ENCODE peak calls at places on chromosomes 6 and 20, in four cellular contexts. One of them, this sample, is unnamed.

GRCh38 chr6:7073810-7074525 is 33.8 kb upstream of the RREB1 start:
- DNase-seq in K562: no peak
- DNase-seq in GM12878: peak; percentile 92
- DNase-seq in H1: no peak
- DNase-seq in this sample: no peak

GRCh38 chr6:31143148-31143547 is 4.3 kb upstream of the PSORS1C2 start:
- DNase-seq in GM12878: no peak
- DNase-seq in K562: no peak
- DNase-seq in H1: no peak
- DNase-seq in this sample: no peak

GRCh38 chr6:47733879-47734558 is 35.6 kb downstream of the ADGRF4 start:
- DNase-seq in GM12878: peak; percentile 7
- DNase-seq in K562: peak; percentile 20
- DNase-seq in H1: no peak
- DNase-seq in this sample: peak; percentile 28

GRCh38 chr6:130885392-130886192 is 58.4 kb downstream of the SMLR1 start:
- DNase-seq in H1: peak; percentile 78
- DNase-seq in GM12878: peak; percentile 45
- DNase-seq in K562: peak; percentile 58
- DNase-seq in this sample: peak; percentile 85

GRCh38 chr6:37134622-37135191 is 35.2 kb upstream of the PIM1 start:
- DNase-seq in K562: no peak
- DNase-seq in GM12878: no peak
- DNase-seq in H1: no peak
- DNase-seq in this sample: no peak

GRCh38 chr6:96450082-96450759 is 71.4 kb upstream of the UFL1 start:
- DNase-seq in GM12878: no peak
- DNase-seq in H1: no peak
- DNase-seq in K562: no peak
- DNase-seq in this sample: no peak

GRCh38 chr6:131116755-131117360 is 18.4 kb upstream of the AKAP7 start:
- DNase-seq in H1: no peak
- DNase-seq in GM12878: no peak
- DNase-seq in K562: peak; percentile 22
- DNase-seq in this sample: peak; percentile 68

GRCh38 chr6:1744543-1744942 is 134.8 kb downstream of the FOXC1 start:
- DNase-seq in GM12878: no peak
- DNase-seq in K562: no peak
- DNase-seq in H1: no peak
- DNase-seq in this sample: no peak

GRCh38 chr20:56781108-56781739 is 152.1 kb downstream of the TFAP2C start:
- DNase-seq in K562: no peak
- DNase-seq in GM12878: no peak
- DNase-seq in H1: no peak
- DNase-seq in this sample: no peak

GRCh38 chr6:106972500-106972899 is 2.0 kb downstream of the CD24 start:
- DNase-seq in GM12878: no peak
- DNase-seq in K562: no peak
- DNase-seq in H1: no peak
- DNase-seq in this sample: no peak

GRCh38 chr6:64504509-64504908 is 868.9 kb downstream of the PHF3 start:
- DNase-seq in K562: no peak
- DNase-seq in GM12878: no peak
- DNase-seq in H1: no peak
- DNase-seq in this sample: no peak

GRCh38 chr20:64139200-64140081 is 24.8 kb upstream of the MYT1 start:
- DNase-seq in GM12878: no peak
- DNase-seq in K562: no peak
- DNase-seq in H1: peak; percentile 42
- DNase-seq in this sample: no peak

DNA sequence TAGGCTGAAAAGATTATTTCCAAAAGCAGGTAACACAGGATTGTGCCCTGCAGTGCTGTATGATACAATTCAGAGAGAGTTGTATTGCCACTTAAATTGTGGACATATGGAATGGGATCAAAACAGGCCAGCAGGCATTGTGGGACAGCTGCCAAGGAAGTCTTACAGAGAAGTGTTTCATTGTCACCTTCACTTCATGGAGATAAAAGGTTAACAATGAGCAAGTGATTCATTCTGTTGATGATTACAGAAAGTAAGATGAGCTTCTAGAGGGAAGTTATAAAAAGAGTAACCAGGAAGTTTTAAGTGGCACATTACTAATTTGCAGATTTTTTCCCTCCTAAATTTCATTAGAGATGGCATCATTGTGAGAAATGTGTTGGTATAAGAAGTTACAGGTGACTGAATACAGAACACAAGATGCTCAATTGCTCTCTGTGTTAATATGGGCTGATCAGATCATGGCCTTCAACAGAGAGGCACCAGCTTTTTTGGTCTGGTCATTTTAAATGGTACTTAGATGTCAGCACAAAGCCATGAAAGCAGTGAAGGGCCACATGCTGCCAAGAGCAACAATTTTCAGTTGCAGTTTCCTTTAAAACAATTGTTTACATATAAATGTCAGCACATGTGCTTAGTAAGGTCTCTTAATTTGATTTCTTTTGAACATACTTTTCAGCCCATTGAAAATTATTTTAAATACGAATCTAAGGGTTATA is 402.5 kb upstream of the FKBP1C start:
- DNase-seq in GM12878: no peak
- DNase-seq in H1: no peak
- DNase-seq in K562: no peak
- DNase-seq in this sample: no peak
- TF ChIP-seq BRCA1 in GM12878: no peak
- TF ChIP-seq BRCA1 in H1: no peak
- TF ChIP-seq BRCA1 in K562: no peak
- TF ChIP-seq BRCA1 in this sample: no peak

GRCh38 chr6:90285611-90286381 is 10.8 kb downstream of the BACH2 start:
- DNase-seq in K562: peak; percentile 84
- DNase-seq in H1: no peak
- DNase-seq in GM12878: peak; percentile 71
- DNase-seq in this sample: peak; percentile 18

GRCh38 chr6:90288404-90288803 is 8.2 kb downstream of the BACH2 start:
- DNase-seq in K562: no peak
- DNase-seq in H1: no peak
- DNase-seq in GM12878: no peak
- DNase-seq in this sample: no peak

GRCh38 chr6:90284745-90285481 is 11.7 kb downstream of the BACH2 start:
- DNase-seq in K562: no peak
- DNase-seq in H1: no peak
- DNase-seq in GM12878: peak; percentile 76
- DNase-seq in this sample: no peak

GRCh38 chr6:90284236-90284744 is 12.4 kb downstream of the BACH2 start:
- DNase-seq in GM12878: no peak
- DNase-seq in H1: no peak
- DNase-seq in K562: peak; percentile 63
- DNase-seq in this sample: no peak

GRCh38 chr6:90286884-90287488 is 9.7 kb downstream of the BACH2 start:
- DNase-seq in K562: peak; percentile 72
- DNase-seq in H1: peak; percentile 87
- DNase-seq in GM12878: no peak
- DNase-seq in this sample: peak; percentile 28
- TF ChIP-seq CREB1 in K562: no peak
- TF ChIP-seq CREB1 in H1: no peak
- TF ChIP-seq CREB1 in GM12878: no peak
- TF ChIP-seq CREB1 in this sample: no peak

GRCh38 chr6:79869600-79870084 is 77.7 kb downstream of the ELOVL4 start:
- DNase-seq in GM12878: peak; percentile 19
- DNase-seq in H1: peak; percentile 92
- DNase-seq in K562: peak; percentile 85
- DNase-seq in this sample: peak; percentile 53
- TF ChIP-seq BRCA1 in GM12878: no peak
- TF ChIP-seq BRCA1 in H1: no peak
- TF ChIP-seq BRCA1 in K562: no peak
- TF ChIP-seq BRCA1 in this sample: peak; percentile 85

GRCh38 chr6:49336514-49337131 is 126.4 kb downstream of the MMUT start:
- DNase-seq in H1: no peak
- DNase-seq in GM12878: no peak
- DNase-seq in K562: no peak
- DNase-seq in this sample: no peak
- TF ChIP-seq CREB1 in H1: no peak
- TF ChIP-seq CREB1 in GM12878: no peak
- TF ChIP-seq CREB1 in K562: no peak
- TF ChIP-seq CREB1 in this sample: no peak

DNA sequence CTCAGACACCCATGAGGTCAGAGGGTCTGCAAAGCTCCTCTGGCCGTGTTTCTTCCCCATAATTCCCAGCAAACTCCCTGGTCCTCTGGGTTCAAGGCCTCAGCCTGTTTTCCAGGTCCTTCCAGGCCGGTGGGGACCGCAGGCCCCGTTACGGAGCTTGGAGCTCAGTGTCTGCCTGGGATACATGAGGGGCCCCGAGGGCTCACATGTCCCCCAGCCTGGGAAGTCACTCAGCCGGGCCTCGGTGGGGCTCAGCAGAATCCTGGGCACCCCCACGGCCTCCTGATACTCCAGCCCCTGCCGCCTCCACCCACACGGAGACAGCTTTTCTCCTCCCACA is 3.4 kb upstream of the SULF2 start:
- DNase-seq in K562: no peak
- DNase-seq in GM12878: no peak
- DNase-seq in H1: no peak
- DNase-seq in this sample: no peak
- TF ChIP-seq BRCA1 in K562: no peak
- TF ChIP-seq BRCA1 in GM12878: no peak
- TF ChIP-seq BRCA1 in H1: no peak
- TF ChIP-seq BRCA1 in this sample: no peak

GRCh38 chr6:125149256-125150144 is 4.1 kb upstream of the TPD52L1 start:
- DNase-seq in K562: no peak
- DNase-seq in H1: no peak
- DNase-seq in GM12878: no peak
- DNase-seq in this sample: no peak
- TF ChIP-seq CREB1 in K562: no peak
- TF ChIP-seq CREB1 in H1: no peak
- TF ChIP-seq CREB1 in GM12878: no peak
- TF ChIP-seq CREB1 in this sample: no peak

DNA sequence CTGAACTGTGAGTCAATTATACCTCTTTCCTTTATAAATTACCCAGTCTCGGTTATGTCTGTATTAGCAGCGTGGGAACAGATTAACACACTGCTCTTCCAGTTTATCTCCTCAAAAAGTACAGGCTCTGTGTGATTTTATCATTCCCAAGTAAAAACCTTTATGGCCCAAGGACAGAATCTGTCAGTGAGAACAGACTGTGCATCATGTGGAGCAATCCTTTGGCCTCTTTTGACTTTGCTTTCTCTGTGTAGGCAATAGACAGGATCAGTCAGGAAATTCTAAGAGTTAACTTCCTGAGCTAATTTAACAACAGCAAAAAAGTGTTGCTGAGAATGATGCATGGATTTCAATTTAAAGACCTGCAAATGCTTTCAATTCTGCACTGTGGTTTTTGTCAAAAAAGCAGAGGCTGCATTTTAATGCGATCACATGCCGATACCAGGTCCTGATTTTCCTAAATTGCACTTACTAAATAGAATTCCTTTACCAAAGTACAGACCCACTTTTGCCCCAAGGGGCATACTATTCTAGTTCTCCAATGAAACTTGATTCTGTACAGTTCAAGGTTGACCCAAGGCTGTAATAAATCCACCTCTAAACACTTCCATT is 246.7 kb upstream of the MARCKS start:
- DNase-seq in GM12878: no peak
- DNase-seq in H1: no peak
- DNase-seq in K562: no peak
- DNase-seq in this sample: no peak
- TF ChIP-seq BRCA1 in GM12878: no peak
- TF ChIP-seq BRCA1 in H1: no peak
- TF ChIP-seq BRCA1 in K562: no peak
- TF ChIP-seq BRCA1 in this sample: no peak

GRCh38 chr6:41771058-41771983 is 8.4 kb downstream of the FRS3 start:
- DNase-seq in K562: no peak
- DNase-seq in GM12878: no peak
- DNase-seq in H1: no peak
- DNase-seq in this sample: no peak

GRCh38 chr6:41770381-41771057 is 9.2 kb downstream of the FRS3 start:
- DNase-seq in H1: no peak
- DNase-seq in K562: no peak
- DNase-seq in GM12878: no peak
- DNase-seq in this sample: no peak

GRCh38 chr6:41769376-41769775 is 10.3 kb downstream of the FRS3 start:
- DNase-seq in GM12878: no peak
- DNase-seq in K562: no peak
- DNase-seq in H1: no peak
- DNase-seq in this sample: no peak

GRCh38 chr6:41768545-41769308 is 11.0 kb downstream of the FRS3 start:
- DNase-seq in K562: peak; percentile 81
- DNase-seq in H1: no peak
- DNase-seq in GM12878: no peak
- DNase-seq in this sample: peak; percentile 94

DNA sequence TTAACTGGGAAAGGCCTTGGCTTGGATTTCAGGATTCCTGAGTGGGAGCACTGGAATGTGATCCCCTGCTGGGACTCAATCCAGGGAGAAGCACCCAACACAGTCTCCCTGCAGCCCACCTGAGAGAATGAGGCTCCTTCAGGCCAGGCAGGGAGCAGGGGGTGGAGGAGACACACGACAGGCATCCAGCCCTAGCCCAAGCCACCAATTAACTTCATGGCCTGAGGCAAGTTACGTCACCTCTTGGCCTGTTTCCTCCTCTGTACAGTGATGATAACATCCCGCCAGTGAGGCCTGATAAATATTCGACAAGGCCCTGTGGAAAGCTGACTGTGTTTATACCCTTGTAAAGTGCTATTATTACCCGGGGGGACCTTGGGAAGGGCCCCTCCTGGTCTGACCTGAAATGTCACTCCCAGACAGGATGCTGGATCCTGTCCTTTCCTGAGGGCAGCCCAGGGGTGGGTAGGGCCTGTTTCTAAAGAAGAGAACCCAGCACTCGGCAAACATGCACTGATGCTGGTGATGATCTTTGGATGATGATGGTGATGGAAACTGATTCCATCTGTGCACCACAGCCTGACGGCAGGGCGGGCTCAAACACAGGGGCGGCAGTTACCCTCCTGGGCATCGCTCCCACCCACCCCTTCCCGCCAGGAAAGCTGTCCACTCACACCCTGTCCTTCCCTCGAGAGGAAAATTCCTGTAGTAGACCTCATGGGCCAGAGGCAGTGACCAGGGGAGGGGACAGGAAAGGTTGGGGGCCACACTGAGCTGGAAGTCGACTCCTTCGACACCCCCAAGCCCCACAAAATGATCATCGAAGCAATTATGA is 12.4 kb downstream of the FRS3 start:
- DNase-seq in H1: no peak
- DNase-seq in GM12878: no peak
- DNase-seq in K562: peak; percentile 78
- DNase-seq in this sample: peak; percentile 82
- TF ChIP-seq CREB1 in H1: no peak
- TF ChIP-seq CREB1 in GM12878: no peak
- TF ChIP-seq CREB1 in K562: peak; percentile 36
- TF ChIP-seq CREB1 in this sample: peak; percentile 48

This sample was measured in HepG2.